ENCODE peak calls at places on chromosomes 5 and 9, in six cellular contexts. O is H1, N is K562, H is HL-60, J is HepG2, K is GM12878. L is an unnamed sample.

GRCh38 chr5:178777557-178777956 is 47.1 kb upstream of the ZNF354A start:
- DNase-seq in K (no peak), J (no peak), H (peak), O (no peak), N (no peak), L (no peak)

GRCh38 chr9:77765781-77766259 is 117.7 kb upstream of the GNA14 start:
- DNase-seq in N (no peak), H (no peak), O (no peak), K (no peak), J (no peak), L (no peak)

GRCh38 chr5:107796797-107797196 is 126.1 kb upstream of the EFNA5 start:
- DNase-seq in J (no peak), H (no peak), N (no peak), O (no peak), K (no peak), L (no peak)

GRCh38 chr9:121473229-121473628 is 26.4 kb downstream of the GGTA1 start:
- DNase-seq in N (no peak), O (no peak), H (no peak), J (no peak), K (no peak), L (no peak)

GRCh38 chr5:172106511-172107356 is 81.3 kb downstream of the STK10 start:
- DNase-seq in H (peak), J (no peak), K (peak), O (no peak), N (peak), L (peak)

GRCh38 chr9:21943464-21943863 is 50.7 kb downstream of the CDKN2A start:
- DNase-seq in H (no peak), N (no peak), K (no peak), J (no peak), O (no peak), L (no peak)

GRCh38 chr5:73126381-73126780 is 6.0 kb downstream of the TMEM171 start:
- DNase-seq in O (no peak), H (no peak), J (no peak), K (no peak), N (no peak), L (no peak)

GRCh38 chr9:112705773-112706427 is 12.0 kb downstream of the INIP start:
- DNase-seq in N (no peak), O (no peak), J (peak), K (no peak), H (no peak), L (peak)

GRCh38 chr9:21680590-21680989 is 121.8 kb upstream of the MTAP start:
- DNase-seq in N (no peak), J (no peak), K (no peak), H (no peak), O (no peak), L (no peak)

GRCh38 chr5:161549106-161549505 is 2.6 kb upstream of the GABRB2 start:
- DNase-seq in H (no peak), J (no peak), K (no peak), O (no peak), N (no peak), L (no peak)
- H3K4me3 ChIP-seq in H (no peak), J (no peak), K (no peak), O (peak), N (no peak), L (no peak)

GRCh38 chr9:86775718-86776117 is 171.6 kb downstream of the GAS1 start:
- DNase-seq in N (no peak), H (no peak), K (no peak), O (no peak), J (no peak), L (no peak)
- TF ChIP-seq GABPA in N (no peak), H (no peak), K (no peak), O (no peak), J (no peak), L (no peak)

GRCh38 chr5:150301170-150301505 is 1.6 kb downstream of the ARSI start:
- DNase-seq in J (no peak), H (no peak), K (no peak), N (no peak), O (no peak), L (no peak)
- H3K4me3 ChIP-seq in J (peak), H (no peak), K (no peak), N (no peak), O (peak), L (no peak)

GRCh38 chr5:57316798-57317327 is 143.0 kb downstream of the GPBP1 start:
- DNase-seq in O (no peak), H (no peak), K (no peak), J (no peak), N (no peak), L (no peak)
- TF ChIP-seq GABPA in O (no peak), H (no peak), K (no peak), J (no peak), N (no peak), L (no peak)

GRCh38 chr9:87086536-87086935 is 139.2 kb upstream of the GAS1 start:
- DNase-seq in O (no peak), K (no peak), H (no peak), N (no peak), J (no peak), L (no peak)

GRCh38 chr9:87085073-87085472 is 137.8 kb upstream of the GAS1 start:
- DNase-seq in K (no peak), H (no peak), O (no peak), N (no peak), J (no peak), L (no peak)

GRCh38 chr9:87086111-87086510 is 138.8 kb upstream of the GAS1 start:
- DNase-seq in O (no peak), J (no peak), K (no peak), N (no peak), H (no peak), L (no peak)

GRCh38 chr9:87084407-87084806 is 137.1 kb upstream of the GAS1 start:
- DNase-seq in O (no peak), N (no peak), K (no peak), H (no peak), J (no peak), L (no peak)

GRCh38 chr9:87085521-87085920 is 138.2 kb upstream of the GAS1 start:
- DNase-seq in N (no peak), O (no peak), J (no peak), K (no peak), H (no peak), L (no peak)
- H3K4me3 ChIP-seq in N (no peak), O (no peak), J (no peak), K (no peak), H (no peak), L (no peak)

GRCh38 chr5:78495800-78496199 is 135.4 kb downstream of the SCAMP1 start:
- DNase-seq in H (no peak), O (no peak), K (no peak), J (no peak), N (no peak), L (no peak)
- TF ChIP-seq GABPA in H (no peak), O (no peak), K (no peak), J (no peak), N (no peak), L (no peak)